ENCODE peak calls at places on chromosomes 12 and 14, in four cellular contexts. O, T, J and F are unnamed samples.

GRCh38 chr14:104458845-104459244 is 120.7 kb upstream of the C14orf180 start:
- DNase-seq in O (no peak), T (no peak), J (no peak), F (no peak)

GRCh38 chr12:117875652-117876491 is 92.9 kb downstream of the KSR2 start:
- DNase-seq in O (no peak), T (no peak), J (peak; percentile 21), F (no peak)

GRCh38 chr14:89270439-89271227 is 146.4 kb downstream of the FOXN3 start:
- DNase-seq in O (peak; percentile 43), T (no peak), J (no peak), F (peak; percentile 88)

GRCh38 chr12:88579941-88580871 is at the start of gene KITLG:
- DNase-seq in O (peak; percentile 90), T (peak; percentile 53), J (peak; percentile 10), F (no peak)

GRCh38 chr12:10612954-10613333 is 465 bp downstream of the MAGOHB start:
- DNase-seq in O (no peak), T (no peak), J (no peak), F (no peak)

GRCh38 chr12:64147860-64148259 is 74.2 kb downstream of the KICS2 start:
- DNase-seq in O (no peak), T (no peak), J (no peak), F (no peak)

GRCh38 chr12:50057000-50057841 is at the start of gene ASIC1:
- DNase-seq in O (peak; percentile 65), T (peak; percentile 72), J (peak; percentile 48), F (no peak)

GRCh38 chr12:1517734-1518485 is 76.5 kb downstream of the FBXL14 start:
- DNase-seq in O (no peak), T (no peak), J (no peak), F (no peak)

GRCh38 chr14:96917442-96917963 is 120.3 kb downstream of the VRK1 start:
- DNase-seq in O (no peak), T (no peak), J (no peak), F (no peak)

GRCh38 chr14:45526715-45527549 is 273.9 kb upstream of the MIS18BP1 start:
- DNase-seq in O (peak; percentile 49), T (peak; percentile 35), J (no peak), F (no peak)

GRCh38 chr12:88836156-88836555 is 255.9 kb upstream of the KITLG start:
- DNase-seq in O (no peak), T (no peak), J (no peak), F (no peak)

GRCh38 chr14:104135121-104135903 is 3.1 kb upstream of the KIF26A start:
- DNase-seq in O (no peak), T (peak; percentile 68), J (no peak), F (peak; percentile 44)

GRCh38 chr14:49381778-49382177 is 204.4 kb downstream of the RPS29 start:
- DNase-seq in O (no peak), T (no peak), J (no peak), F (no peak)